ENCODE peak calls at places on chromosomes 6 and 20, in five cellular contexts. One of them, this sample, is unnamed.

GRCh38 chr6:108168501-108168979 is 2.7 kb downstream of the NR2E1 start:
- DNase-seq in lung microvascular endothelial cell: peak; percentile 35
- DNase-seq in neural crest cell: no peak
- DNase-seq in NCI-H1105 treated with DMSO at 0.1 percent for 48 hours: no peak
- DNase-seq in BJ: no peak
- DNase-seq in this sample: no peak

GRCh38 chr6:34358389-34358906 is 34.0 kb downstream of the NUDT3 start:
- DNase-seq in lung microvascular endothelial cell: peak; percentile 20
- DNase-seq in neural crest cell: no peak
- DNase-seq in NCI-H1105 treated with DMSO at 0.1 percent for 48 hours: peak; percentile 39
- DNase-seq in BJ: no peak
- DNase-seq in this sample: no peak

GRCh38 chr6:25660512-25660911 is 8.5 kb downstream of the SCGN start:
- DNase-seq in lung microvascular endothelial cell: peak; percentile 57
- DNase-seq in neural crest cell: no peak
- DNase-seq in NCI-H1105 treated with DMSO at 0.1 percent for 48 hours: no peak
- DNase-seq in BJ: peak; percentile 9
- DNase-seq in this sample: no peak

GRCh38 chr6:144613859-144614258 is 328.7 kb downstream of the UTRN start:
- DNase-seq in lung microvascular endothelial cell: no peak
- DNase-seq in neural crest cell: no peak
- DNase-seq in NCI-H1105 treated with DMSO at 0.1 percent for 48 hours: no peak
- DNase-seq in BJ: no peak
- DNase-seq in this sample: no peak

GRCh38 chr6:156741287-156742073 is 35.7 kb upstream of the ARID1B start:
- DNase-seq in lung microvascular endothelial cell: no peak
- DNase-seq in neural crest cell: no peak
- DNase-seq in NCI-H1105 treated with DMSO at 0.1 percent for 48 hours: no peak
- DNase-seq in BJ: no peak
- DNase-seq in this sample: no peak

GRCh38 chr20:55213653-55214052 is 738.3 kb downstream of the DOK5 start:
- DNase-seq in lung microvascular endothelial cell: no peak
- DNase-seq in neural crest cell: no peak
- DNase-seq in NCI-H1105 treated with DMSO at 0.1 percent for 48 hours: no peak
- DNase-seq in BJ: no peak
- DNase-seq in this sample: no peak

GRCh38 chr6:137951064-137951597 is 84.1 kb downstream of the TNFAIP3 start:
- DNase-seq in lung microvascular endothelial cell: no peak
- DNase-seq in neural crest cell: no peak
- DNase-seq in NCI-H1105 treated with DMSO at 0.1 percent for 48 hours: no peak
- DNase-seq in BJ: no peak
- DNase-seq in this sample: peak; percentile 63

GRCh38 chr6:110098511-110099116 is 80.9 kb downstream of the WASF1 start:
- DNase-seq in lung microvascular endothelial cell: no peak
- DNase-seq in neural crest cell: no peak
- DNase-seq in NCI-H1105 treated with DMSO at 0.1 percent for 48 hours: peak; percentile 33
- DNase-seq in BJ: no peak
- DNase-seq in this sample: no peak

GRCh38 chr20:2408111-2408510 is 27.4 kb downstream of the TGM6 start:
- DNase-seq in lung microvascular endothelial cell: no peak
- DNase-seq in neural crest cell: no peak
- DNase-seq in NCI-H1105 treated with DMSO at 0.1 percent for 48 hours: no peak
- DNase-seq in BJ: no peak
- DNase-seq in this sample: no peak

GRCh38 chr6:153172815-153173214 is 41.7 kb upstream of the RGS17 start:
- DNase-seq in lung microvascular endothelial cell: no peak
- DNase-seq in neural crest cell: no peak
- DNase-seq in NCI-H1105 treated with DMSO at 0.1 percent for 48 hours: peak; percentile 10
- DNase-seq in BJ: no peak
- DNase-seq in this sample: peak; percentile 14

GRCh38 chr6:113381957-113382356 is 475.2 kb upstream of the MARCKS start:
- DNase-seq in lung microvascular endothelial cell: peak; percentile 88
- DNase-seq in neural crest cell: no peak
- DNase-seq in NCI-H1105 treated with DMSO at 0.1 percent for 48 hours: peak; percentile 91
- DNase-seq in BJ: no peak
- DNase-seq in this sample: peak; percentile 29

GRCh38 chr20:57080796-57081195 is 185.6 kb downstream of the BMP7 start:
- DNase-seq in lung microvascular endothelial cell: no peak
- DNase-seq in neural crest cell: no peak
- DNase-seq in NCI-H1105 treated with DMSO at 0.1 percent for 48 hours: no peak
- DNase-seq in BJ: no peak
- DNase-seq in this sample: peak; percentile 88

GRCh38 chr6:744954-745353 is 52.0 kb upstream of the EXOC2 start:
- DNase-seq in lung microvascular endothelial cell: no peak
- DNase-seq in neural crest cell: no peak
- DNase-seq in NCI-H1105 treated with DMSO at 0.1 percent for 48 hours: no peak
- DNase-seq in BJ: no peak
- DNase-seq in this sample: no peak

GRCh38 chr6:159691133-159691962 is 1.7 kb downstream of the SOD2 start:
- DNase-seq in lung microvascular endothelial cell: peak; percentile 91
- DNase-seq in neural crest cell: no peak
- DNase-seq in NCI-H1105 treated with DMSO at 0.1 percent for 48 hours: peak; percentile 46
- DNase-seq in BJ: peak; percentile 60
- DNase-seq in this sample: peak; percentile 93

GRCh38 chr20:926646-927045 is 10.5 kb upstream of the ANGPT4 start:
- DNase-seq in lung microvascular endothelial cell: no peak
- DNase-seq in neural crest cell: no peak
- DNase-seq in NCI-H1105 treated with DMSO at 0.1 percent for 48 hours: no peak
- DNase-seq in BJ: no peak
- DNase-seq in this sample: no peak

GRCh38 chr6:35691027-35691824 is 2.5 kb upstream of the FKBP5 start:
- DNase-seq in lung microvascular endothelial cell: no peak
- DNase-seq in neural crest cell: no peak
- DNase-seq in NCI-H1105 treated with DMSO at 0.1 percent for 48 hours: no peak
- DNase-seq in BJ: no peak
- DNase-seq in this sample: peak; percentile 64

GRCh38 chr6:152338335-152339125 is 298.6 kb downstream of the SYNE1 start:
- DNase-seq in lung microvascular endothelial cell: peak; percentile 55
- DNase-seq in neural crest cell: peak; percentile 57
- DNase-seq in NCI-H1105 treated with DMSO at 0.1 percent for 48 hours: peak; percentile 18
- DNase-seq in BJ: no peak
- DNase-seq in this sample: peak; percentile 42

GRCh38 chr20:48928832-48929725 is 7.6 kb downstream of the ARFGEF2 start:
- DNase-seq in lung microvascular endothelial cell: peak; percentile 57
- DNase-seq in neural crest cell: no peak
- DNase-seq in NCI-H1105 treated with DMSO at 0.1 percent for 48 hours: no peak
- DNase-seq in BJ: peak; percentile 50
- DNase-seq in this sample: peak; percentile 56

GRCh38 chr6:17817763-17818162 is 111.0 kb upstream of the NUP153 start:
- DNase-seq in lung microvascular endothelial cell: no peak
- DNase-seq in neural crest cell: no peak
- DNase-seq in NCI-H1105 treated with DMSO at 0.1 percent for 48 hours: no peak
- DNase-seq in BJ: no peak
- DNase-seq in this sample: no peak

GRCh38 chr6:106114492-106114891 is 28.4 kb downstream of the PRDM1 start:
- DNase-seq in lung microvascular endothelial cell: no peak
- DNase-seq in neural crest cell: no peak
- DNase-seq in NCI-H1105 treated with DMSO at 0.1 percent for 48 hours: no peak
- DNase-seq in BJ: no peak
- DNase-seq in this sample: no peak

GRCh38 chr6:6176132-6176531 is 144.3 kb downstream of the F13A1 start:
- DNase-seq in lung microvascular endothelial cell: no peak
- DNase-seq in neural crest cell: no peak
- DNase-seq in NCI-H1105 treated with DMSO at 0.1 percent for 48 hours: no peak
- DNase-seq in BJ: no peak
- DNase-seq in this sample: no peak

GRCh38 chr6:41638801-41639555 is 710 bp downstream of the MDFI start:
- DNase-seq in lung microvascular endothelial cell: peak; percentile 24
- DNase-seq in neural crest cell: peak; percentile 41
- DNase-seq in NCI-H1105 treated with DMSO at 0.1 percent for 48 hours: peak; percentile 3
- DNase-seq in BJ: no peak
- DNase-seq in this sample: no peak

GRCh38 chr6:29354980-29355379 is 13.7 kb downstream of the OR5V1 start:
- DNase-seq in lung microvascular endothelial cell: no peak
- DNase-seq in neural crest cell: no peak
- DNase-seq in NCI-H1105 treated with DMSO at 0.1 percent for 48 hours: no peak
- DNase-seq in BJ: no peak
- DNase-seq in this sample: no peak

GRCh38 chr20:35269055-35269781 is 8.7 kb downstream of the MMP24OS start:
- DNase-seq in lung microvascular endothelial cell: peak; percentile 63
- DNase-seq in neural crest cell: peak; percentile 78
- DNase-seq in NCI-H1105 treated with DMSO at 0.1 percent for 48 hours: peak; percentile 34
- DNase-seq in BJ: no peak
- DNase-seq in this sample: no peak

GRCh38 chr6:11414564-11414963 is 123.0 kb upstream of the TMEM170B start:
- DNase-seq in lung microvascular endothelial cell: peak; percentile 67
- DNase-seq in neural crest cell: no peak
- DNase-seq in NCI-H1105 treated with DMSO at 0.1 percent for 48 hours: no peak
- DNase-seq in BJ: no peak
- DNase-seq in this sample: no peak

GRCh38 chr6:41502607-41503434 is 43.4 kb upstream of the FOXP4 start:
- DNase-seq in lung microvascular endothelial cell: no peak
- DNase-seq in neural crest cell: no peak
- DNase-seq in NCI-H1105 treated with DMSO at 0.1 percent for 48 hours: no peak
- DNase-seq in BJ: no peak
- DNase-seq in this sample: no peak

GRCh38 chr6:136051140-136051775 is 198.9 kb downstream of the MTFR2 start:
- DNase-seq in lung microvascular endothelial cell: peak; percentile 86
- DNase-seq in neural crest cell: no peak
- DNase-seq in NCI-H1105 treated with DMSO at 0.1 percent for 48 hours: no peak
- DNase-seq in BJ: no peak
- DNase-seq in this sample: peak; percentile 18

GRCh38 chr6:30819287-30819917 is 64.9 kb upstream of the DDR1 start:
- DNase-seq in lung microvascular endothelial cell: peak; percentile 43
- DNase-seq in neural crest cell: no peak
- DNase-seq in NCI-H1105 treated with DMSO at 0.1 percent for 48 hours: no peak
- DNase-seq in BJ: no peak
- DNase-seq in this sample: no peak

GRCh38 chr6:143223895-143224294 is 163.2 kb downstream of the AIG1 start:
- DNase-seq in lung microvascular endothelial cell: peak; percentile 42
- DNase-seq in neural crest cell: no peak
- DNase-seq in NCI-H1105 treated with DMSO at 0.1 percent for 48 hours: no peak
- DNase-seq in BJ: no peak
- DNase-seq in this sample: no peak

GRCh38 chr20:58711266-58712051 is 18.9 kb downstream of the NPEPL1 start:
- DNase-seq in lung microvascular endothelial cell: no peak
- DNase-seq in neural crest cell: no peak
- DNase-seq in NCI-H1105 treated with DMSO at 0.1 percent for 48 hours: no peak
- DNase-seq in BJ: no peak
- DNase-seq in this sample: no peak

This sample was measured in pons.